ENCODE peak calls at places on chromosome 12, in seven cellular contexts. One of them, this sample, is unnamed.

GRCh38 chr12:61574339-61574738 is 685.9 kb upstream of the USP15 start:
- DNase-seq in GM10248: no peak
- DNase-seq in SW480: no peak
- DNase-seq in colonic mucosa: no peak
- DNase-seq in stimulated activated CD4-positive, alpha-beta T cell treated with anti-CD3 and anti-CD28 coated beads, Interleukin-1b, Interleukin-23, amount 100 ng/mL, for 4 hours: no peak
- DNase-seq in MCF 10A: no peak
- DNase-seq in activated naive CD4-positive, alpha-beta T cell treated with Interleukin-2 at 50 U/mL for 16 hours: no peak
- DNase-seq in this sample: no peak

GRCh38 chr12:95874452-95874851 is 15.7 kb downstream of the SNRPF start:
- DNase-seq in activated naive CD4-positive, alpha-beta T cell treated with Interleukin-2 at 50 U/mL for 16 hours: no peak
- DNase-seq in SW480: no peak
- DNase-seq in stimulated activated CD4-positive, alpha-beta T cell treated with anti-CD3 and anti-CD28 coated beads, Interleukin-1b, Interleukin-23, amount 100 ng/mL, for 4 hours: no peak
- DNase-seq in GM10248: no peak
- DNase-seq in MCF 10A: no peak
- DNase-seq in colonic mucosa: no peak
- DNase-seq in this sample: no peak

GRCh38 chr12:117085318-117085947 is 13.8 kb downstream of the TESC start:
- DNase-seq in SW480: no peak
- DNase-seq in stimulated activated CD4-positive, alpha-beta T cell treated with anti-CD3 and anti-CD28 coated beads, Interleukin-1b, Interleukin-23, amount 100 ng/mL, for 4 hours: no peak
- DNase-seq in colonic mucosa: no peak
- DNase-seq in MCF 10A: no peak
- DNase-seq in activated naive CD4-positive, alpha-beta T cell treated with Interleukin-2 at 50 U/mL for 16 hours: no peak
- DNase-seq in GM10248: no peak
- DNase-seq in this sample: no peak

GRCh38 chr12:49105504-49106120 is 5.0 kb downstream of the LMBR1L start:
- DNase-seq in SW480: no peak
- DNase-seq in colonic mucosa: no peak
- DNase-seq in stimulated activated CD4-positive, alpha-beta T cell treated with anti-CD3 and anti-CD28 coated beads, Interleukin-1b, Interleukin-23, amount 100 ng/mL, for 4 hours: no peak
- DNase-seq in GM10248: no peak
- DNase-seq in MCF 10A: no peak
- DNase-seq in activated naive CD4-positive, alpha-beta T cell treated with Interleukin-2 at 50 U/mL for 16 hours: no peak
- DNase-seq in this sample: no peak

GRCh38 chr12:123106640-123107359 is 44.1 kb downstream of the PITPNM2 start:
- DNase-seq in GM10248: peak; percentile 65
- DNase-seq in colonic mucosa: peak; percentile 29
- DNase-seq in SW480: peak; percentile 66
- DNase-seq in stimulated activated CD4-positive, alpha-beta T cell treated with anti-CD3 and anti-CD28 coated beads, Interleukin-1b, Interleukin-23, amount 100 ng/mL, for 4 hours: peak; percentile 15
- DNase-seq in activated naive CD4-positive, alpha-beta T cell treated with Interleukin-2 at 50 U/mL for 16 hours: peak; percentile 45
- DNase-seq in MCF 10A: peak; percentile 30
- DNase-seq in this sample: peak; percentile 79

GRCh38 chr12:123747309-123747708 is 14.8 kb upstream of the DNAH10 start:
- DNase-seq in SW480: no peak
- DNase-seq in activated naive CD4-positive, alpha-beta T cell treated with Interleukin-2 at 50 U/mL for 16 hours: no peak
- DNase-seq in stimulated activated CD4-positive, alpha-beta T cell treated with anti-CD3 and anti-CD28 coated beads, Interleukin-1b, Interleukin-23, amount 100 ng/mL, for 4 hours: no peak
- DNase-seq in MCF 10A: no peak
- DNase-seq in colonic mucosa: no peak
- DNase-seq in GM10248: no peak
- DNase-seq in this sample: no peak

GRCh38 chr12:61356485-61356884 is 903.7 kb upstream of the USP15 start:
- DNase-seq in GM10248: no peak
- DNase-seq in stimulated activated CD4-positive, alpha-beta T cell treated with anti-CD3 and anti-CD28 coated beads, Interleukin-1b, Interleukin-23, amount 100 ng/mL, for 4 hours: no peak
- DNase-seq in SW480: no peak
- DNase-seq in MCF 10A: no peak
- DNase-seq in activated naive CD4-positive, alpha-beta T cell treated with Interleukin-2 at 50 U/mL for 16 hours: no peak
- DNase-seq in colonic mucosa: no peak
- DNase-seq in this sample: no peak

GRCh38 chr12:69936214-69936731 is 111.2 kb downstream of the MYRFL start:
- DNase-seq in colonic mucosa: no peak
- DNase-seq in stimulated activated CD4-positive, alpha-beta T cell treated with anti-CD3 and anti-CD28 coated beads, Interleukin-1b, Interleukin-23, amount 100 ng/mL, for 4 hours: no peak
- DNase-seq in SW480: no peak
- DNase-seq in MCF 10A: no peak
- DNase-seq in GM10248: no peak
- DNase-seq in activated naive CD4-positive, alpha-beta T cell treated with Interleukin-2 at 50 U/mL for 16 hours: no peak
- DNase-seq in this sample: no peak

GRCh38 chr12:115617391-115617790 is 660.1 kb downstream of the MED13L start:
- DNase-seq in SW480: no peak
- DNase-seq in MCF 10A: no peak
- DNase-seq in GM10248: no peak
- DNase-seq in activated naive CD4-positive, alpha-beta T cell treated with Interleukin-2 at 50 U/mL for 16 hours: no peak
- DNase-seq in stimulated activated CD4-positive, alpha-beta T cell treated with anti-CD3 and anti-CD28 coated beads, Interleukin-1b, Interleukin-23, amount 100 ng/mL, for 4 hours: no peak
- DNase-seq in colonic mucosa: no peak
- DNase-seq in this sample: no peak

GRCh38 chr12:110279561-110279960 is 1.5 kb upstream of the ATP2A2 start:
- DNase-seq in SW480: no peak
- DNase-seq in activated naive CD4-positive, alpha-beta T cell treated with Interleukin-2 at 50 U/mL for 16 hours: no peak
- DNase-seq in stimulated activated CD4-positive, alpha-beta T cell treated with anti-CD3 and anti-CD28 coated beads, Interleukin-1b, Interleukin-23, amount 100 ng/mL, for 4 hours: no peak
- DNase-seq in colonic mucosa: no peak
- DNase-seq in GM10248: no peak
- DNase-seq in MCF 10A: no peak
- DNase-seq in this sample: no peak

GRCh38 chr12:50365709-50366406 is 30.6 kb downstream of the FAM186A start:
- DNase-seq in SW480: no peak
- DNase-seq in GM10248: no peak
- DNase-seq in colonic mucosa: no peak
- DNase-seq in activated naive CD4-positive, alpha-beta T cell treated with Interleukin-2 at 50 U/mL for 16 hours: no peak
- DNase-seq in stimulated activated CD4-positive, alpha-beta T cell treated with anti-CD3 and anti-CD28 coated beads, Interleukin-1b, Interleukin-23, amount 100 ng/mL, for 4 hours: no peak
- DNase-seq in MCF 10A: no peak
- DNase-seq in this sample: no peak

GRCh38 chr12:39620664-39621658 is 1.4 kb upstream of the ABCD2 start:
- DNase-seq in stimulated activated CD4-positive, alpha-beta T cell treated with anti-CD3 and anti-CD28 coated beads, Interleukin-1b, Interleukin-23, amount 100 ng/mL, for 4 hours: peak; percentile 15
- DNase-seq in activated naive CD4-positive, alpha-beta T cell treated with Interleukin-2 at 50 U/mL for 16 hours: peak; percentile 65
- DNase-seq in MCF 10A: no peak
- DNase-seq in colonic mucosa: no peak
- DNase-seq in GM10248: peak; percentile 42
- DNase-seq in SW480: no peak
- DNase-seq in this sample: peak; percentile 57

GRCh38 chr12:124601699-124602098 is 34.3 kb upstream of the NCOR2 start:
- DNase-seq in SW480: no peak
- DNase-seq in MCF 10A: no peak
- DNase-seq in activated naive CD4-positive, alpha-beta T cell treated with Interleukin-2 at 50 U/mL for 16 hours: no peak
- DNase-seq in GM10248: no peak
- DNase-seq in stimulated activated CD4-positive, alpha-beta T cell treated with anti-CD3 and anti-CD28 coated beads, Interleukin-1b, Interleukin-23, amount 100 ng/mL, for 4 hours: no peak
- DNase-seq in colonic mucosa: no peak
- DNase-seq in this sample: no peak

GRCh38 chr12:76738824-76739579 is 24.9 kb upstream of the ZDHHC17 start:
- DNase-seq in SW480: no peak
- DNase-seq in MCF 10A: no peak
- DNase-seq in GM10248: no peak
- DNase-seq in activated naive CD4-positive, alpha-beta T cell treated with Interleukin-2 at 50 U/mL for 16 hours: no peak
- DNase-seq in colonic mucosa: peak; percentile 35
- DNase-seq in stimulated activated CD4-positive, alpha-beta T cell treated with anti-CD3 and anti-CD28 coated beads, Interleukin-1b, Interleukin-23, amount 100 ng/mL, for 4 hours: no peak
- DNase-seq in this sample: no peak

GRCh38 chr12:54162741-54163140 is 26.0 kb downstream of the SMUG1 start:
- DNase-seq in SW480: no peak
- DNase-seq in colonic mucosa: no peak
- DNase-seq in MCF 10A: no peak
- DNase-seq in GM10248: no peak
- DNase-seq in activated naive CD4-positive, alpha-beta T cell treated with Interleukin-2 at 50 U/mL for 16 hours: no peak
- DNase-seq in stimulated activated CD4-positive, alpha-beta T cell treated with anti-CD3 and anti-CD28 coated beads, Interleukin-1b, Interleukin-23, amount 100 ng/mL, for 4 hours: no peak
- DNase-seq in this sample: no peak

GRCh38 chr12:53276511-53276910 is 8.4 kb downstream of the ESPL1 start:
- DNase-seq in colonic mucosa: no peak
- DNase-seq in SW480: no peak
- DNase-seq in GM10248: no peak
- DNase-seq in activated naive CD4-positive, alpha-beta T cell treated with Interleukin-2 at 50 U/mL for 16 hours: no peak
- DNase-seq in MCF 10A: no peak
- DNase-seq in stimulated activated CD4-positive, alpha-beta T cell treated with anti-CD3 and anti-CD28 coated beads, Interleukin-1b, Interleukin-23, amount 100 ng/mL, for 4 hours: no peak
- DNase-seq in this sample: no peak

GRCh38 chr12:114866331-114866730 is 182.4 kb upstream of the TBX3 start:
- DNase-seq in SW480: no peak
- DNase-seq in stimulated activated CD4-positive, alpha-beta T cell treated with anti-CD3 and anti-CD28 coated beads, Interleukin-1b, Interleukin-23, amount 100 ng/mL, for 4 hours: no peak
- DNase-seq in GM10248: no peak
- DNase-seq in colonic mucosa: no peak
- DNase-seq in activated naive CD4-positive, alpha-beta T cell treated with Interleukin-2 at 50 U/mL for 16 hours: no peak
- DNase-seq in MCF 10A: no peak
- DNase-seq in this sample: no peak

GRCh38 chr12:8689606-8690175 is 8.1 kb upstream of the RIMKLB start:
- DNase-seq in GM10248: no peak
- DNase-seq in MCF 10A: no peak
- DNase-seq in stimulated activated CD4-positive, alpha-beta T cell treated with anti-CD3 and anti-CD28 coated beads, Interleukin-1b, Interleukin-23, amount 100 ng/mL, for 4 hours: no peak
- DNase-seq in activated naive CD4-positive, alpha-beta T cell treated with Interleukin-2 at 50 U/mL for 16 hours: no peak
- DNase-seq in colonic mucosa: no peak
- DNase-seq in SW480: no peak
- DNase-seq in this sample: no peak

GRCh38 chr12:7387289-7387688 is 56.7 kb downstream of the CD163L1 start:
- DNase-seq in stimulated activated CD4-positive, alpha-beta T cell treated with anti-CD3 and anti-CD28 coated beads, Interleukin-1b, Interleukin-23, amount 100 ng/mL, for 4 hours: no peak
- DNase-seq in GM10248: no peak
- DNase-seq in MCF 10A: no peak
- DNase-seq in activated naive CD4-positive, alpha-beta T cell treated with Interleukin-2 at 50 U/mL for 16 hours: no peak
- DNase-seq in SW480: no peak
- DNase-seq in colonic mucosa: no peak
- DNase-seq in this sample: no peak

GRCh38 chr12:57151741-57152407 is 4.5 kb upstream of the LRP1-AS start:
- DNase-seq in colonic mucosa: no peak
- DNase-seq in MCF 10A: peak; percentile 89
- DNase-seq in SW480: no peak
- DNase-seq in stimulated activated CD4-positive, alpha-beta T cell treated with anti-CD3 and anti-CD28 coated beads, Interleukin-1b, Interleukin-23, amount 100 ng/mL, for 4 hours: no peak
- DNase-seq in activated naive CD4-positive, alpha-beta T cell treated with Interleukin-2 at 50 U/mL for 16 hours: no peak
- DNase-seq in GM10248: no peak
- DNase-seq in this sample: no peak

GRCh38 chr12:3185260-3185870 is 108.2 kb downstream of the TSPAN9 start:
- DNase-seq in GM10248: no peak
- DNase-seq in SW480: no peak
- DNase-seq in stimulated activated CD4-positive, alpha-beta T cell treated with anti-CD3 and anti-CD28 coated beads, Interleukin-1b, Interleukin-23, amount 100 ng/mL, for 4 hours: no peak
- DNase-seq in colonic mucosa: no peak
- DNase-seq in activated naive CD4-positive, alpha-beta T cell treated with Interleukin-2 at 50 U/mL for 16 hours: no peak
- DNase-seq in MCF 10A: no peak
- DNase-seq in this sample: no peak